ENCODE peak calls at places on chromosomes 1 and 21, in eight cellular contexts. One of them, this sample, is unnamed.

GRCh38 chr1:179794146-179794545 is 51.1 kb downstream of the FAM163A start:
- DNase-seq in HFF-Myc: no peak
- DNase-seq in WTC11: no peak
- DNase-seq in suprapubic skin: no peak
- DNase-seq in NT2/D1: no peak
- DNase-seq in gastrocnemius medialis: no peak
- DNase-seq in A172: no peak
- DNase-seq in cardiac fibroblast: no peak
- DNase-seq in this sample: no peak

GRCh38 chr21:42570841-42571387 is 57.3 kb downstream of the SLC37A1 start:
- DNase-seq in A172: no peak
- DNase-seq in NT2/D1: no peak
- DNase-seq in cardiac fibroblast: no peak
- DNase-seq in suprapubic skin: peak
- DNase-seq in WTC11: peak
- DNase-seq in HFF-Myc: no peak
- DNase-seq in gastrocnemius medialis: no peak
- DNase-seq in this sample: no peak

GRCh38 chr1:153946622-153947246 is at the start of gene DENND4B:
- DNase-seq in A172: peak
- DNase-seq in NT2/D1: peak
- DNase-seq in HFF-Myc: no peak
- DNase-seq in WTC11: peak
- DNase-seq in cardiac fibroblast: peak
- DNase-seq in gastrocnemius medialis: peak
- DNase-seq in suprapubic skin: peak
- DNase-seq in this sample: peak

GRCh38 chr1:12585536-12585935 is 32.5 kb downstream of the DHRS3 start:
- DNase-seq in cardiac fibroblast: no peak
- DNase-seq in HFF-Myc: no peak
- DNase-seq in A172: no peak
- DNase-seq in suprapubic skin: no peak
- DNase-seq in gastrocnemius medialis: no peak
- DNase-seq in WTC11: no peak
- DNase-seq in NT2/D1: no peak
- DNase-seq in this sample: no peak

GRCh38 chr21:25571726-25572121 is 35.6 kb downstream of the MRPL39 start:
- DNase-seq in NT2/D1: no peak
- DNase-seq in HFF-Myc: no peak
- DNase-seq in gastrocnemius medialis: no peak
- DNase-seq in WTC11: no peak
- DNase-seq in cardiac fibroblast: no peak
- DNase-seq in A172: no peak
- DNase-seq in suprapubic skin: no peak
- DNase-seq in this sample: no peak

GRCh38 chr1:71521655-71522264 is 440.9 kb upstream of the ZRANB2 start:
- DNase-seq in HFF-Myc: peak
- DNase-seq in NT2/D1: peak
- DNase-seq in A172: peak
- DNase-seq in WTC11: peak
- DNase-seq in cardiac fibroblast: peak
- DNase-seq in suprapubic skin: no peak
- DNase-seq in gastrocnemius medialis: no peak
- DNase-seq in this sample: peak

GRCh38 chr1:229325873-229326502 is 16.9 kb downstream of the CCSAP start:
- DNase-seq in HFF-Myc: no peak
- DNase-seq in NT2/D1: no peak
- DNase-seq in gastrocnemius medialis: no peak
- DNase-seq in cardiac fibroblast: no peak
- DNase-seq in A172: no peak
- DNase-seq in suprapubic skin: no peak
- DNase-seq in WTC11: no peak
- DNase-seq in this sample: no peak

GRCh38 chr21:29382029-29382654 is 83.4 kb downstream of the BACH1 start:
- DNase-seq in HFF-Myc: peak
- DNase-seq in WTC11: no peak
- DNase-seq in suprapubic skin: no peak
- DNase-seq in cardiac fibroblast: peak
- DNase-seq in gastrocnemius medialis: no peak
- DNase-seq in A172: peak
- DNase-seq in NT2/D1: no peak
- DNase-seq in this sample: no peak

GRCh38 chr1:176102700-176103244 is 104.3 kb downstream of the COP1 start:
- DNase-seq in cardiac fibroblast: peak
- DNase-seq in WTC11: no peak
- DNase-seq in gastrocnemius medialis: no peak
- DNase-seq in suprapubic skin: no peak
- DNase-seq in HFF-Myc: no peak
- DNase-seq in A172: peak
- DNase-seq in NT2/D1: no peak
- DNase-seq in this sample: no peak

GRCh38 chr1:46183119-46183842 is 7.0 kb upstream of the P3R3URF start:
- DNase-seq in gastrocnemius medialis: peak
- DNase-seq in WTC11: no peak
- DNase-seq in A172: peak
- DNase-seq in HFF-Myc: peak
- DNase-seq in cardiac fibroblast: peak
- DNase-seq in suprapubic skin: no peak
- DNase-seq in NT2/D1: no peak
- DNase-seq in this sample: peak

GRCh38 chr1:212260557-212261342 is 24.5 kb upstream of the PPP2R5A start:
- DNase-seq in WTC11: no peak
- DNase-seq in A172: peak
- DNase-seq in gastrocnemius medialis: no peak
- DNase-seq in HFF-Myc: no peak
- DNase-seq in NT2/D1: no peak
- DNase-seq in suprapubic skin: no peak
- DNase-seq in cardiac fibroblast: peak
- DNase-seq in this sample: no peak

GRCh38 chr1:231200417-231201031 is 38.7 kb downstream of the TRIM67 start:
- DNase-seq in cardiac fibroblast: peak
- DNase-seq in A172: peak
- DNase-seq in suprapubic skin: no peak
- DNase-seq in gastrocnemius medialis: no peak
- DNase-seq in HFF-Myc: no peak
- DNase-seq in NT2/D1: no peak
- DNase-seq in WTC11: no peak
- DNase-seq in this sample: no peak

GRCh38 chr1:78054559-78054958 is 8.8 kb downstream of the GIPC2 start:
- DNase-seq in A172: no peak
- DNase-seq in WTC11: no peak
- DNase-seq in NT2/D1: no peak
- DNase-seq in suprapubic skin: no peak
- DNase-seq in HFF-Myc: no peak
- DNase-seq in gastrocnemius medialis: no peak
- DNase-seq in cardiac fibroblast: no peak
- DNase-seq in this sample: no peak

GRCh38 chr1:162847839-162848453 is 13.0 kb downstream of the CCDC190 start:
- DNase-seq in WTC11: peak
- DNase-seq in cardiac fibroblast: peak
- DNase-seq in suprapubic skin: peak
- DNase-seq in gastrocnemius medialis: peak
- DNase-seq in A172: peak
- DNase-seq in HFF-Myc: peak
- DNase-seq in NT2/D1: peak
- DNase-seq in this sample: peak

GRCh38 chr21:21163904-21164303 is 165.7 kb downstream of the NCAM2 start:
- DNase-seq in HFF-Myc: peak
- DNase-seq in suprapubic skin: no peak
- DNase-seq in WTC11: peak
- DNase-seq in cardiac fibroblast: peak
- DNase-seq in A172: peak
- DNase-seq in gastrocnemius medialis: no peak
- DNase-seq in NT2/D1: peak
- DNase-seq in this sample: peak

GRCh38 chr1:37865348-37866119 is 6.1 kb upstream of the MTF1 start:
- DNase-seq in suprapubic skin: no peak
- DNase-seq in gastrocnemius medialis: no peak
- DNase-seq in HFF-Myc: peak
- DNase-seq in NT2/D1: no peak
- DNase-seq in WTC11: no peak
- DNase-seq in A172: peak
- DNase-seq in cardiac fibroblast: peak
- DNase-seq in this sample: no peak

GRCh38 chr21:32749662-32750061 is 21.8 kb upstream of the SYNJ1 start:
- DNase-seq in WTC11: no peak
- DNase-seq in A172: no peak
- DNase-seq in HFF-Myc: no peak
- DNase-seq in cardiac fibroblast: no peak
- DNase-seq in gastrocnemius medialis: no peak
- DNase-seq in NT2/D1: no peak
- DNase-seq in suprapubic skin: no peak
- DNase-seq in this sample: no peak

GRCh38 chr1:203800001-203800400 is 4.6 kb downstream of the ZBED6 start:
- DNase-seq in HFF-Myc: no peak
- DNase-seq in gastrocnemius medialis: peak
- DNase-seq in WTC11: no peak
- DNase-seq in NT2/D1: no peak
- DNase-seq in cardiac fibroblast: no peak
- DNase-seq in A172: no peak
- DNase-seq in suprapubic skin: no peak
- DNase-seq in this sample: no peak

GRCh38 chr21:27683292-27683691 is 716.4 kb upstream of the ADAMTS5 start:
- DNase-seq in suprapubic skin: no peak
- DNase-seq in HFF-Myc: no peak
- DNase-seq in gastrocnemius medialis: no peak
- DNase-seq in cardiac fibroblast: no peak
- DNase-seq in A172: no peak
- DNase-seq in WTC11: no peak
- DNase-seq in NT2/D1: no peak
- DNase-seq in this sample: no peak

GRCh38 chr1:228212415-228212965 is 4.6 kb downstream of the OBSCN start:
- DNase-seq in WTC11: peak
- DNase-seq in HFF-Myc: no peak
- DNase-seq in cardiac fibroblast: no peak
- DNase-seq in suprapubic skin: peak
- DNase-seq in A172: no peak
- DNase-seq in NT2/D1: no peak
- DNase-seq in gastrocnemius medialis: no peak
- DNase-seq in this sample: no peak